ENCODE peak calls at places on chromosomes 2 and 18, in seven cellular contexts. Q is tibial nerve, T is suprapubic skin, A is ovary, V is A549, K is SK-N-SH, D is upper lobe of left lung. M is an unnamed sample.

GRCh38 chr18:13261658-13262357 is 43.2 kb downstream of the LDLRAD4 start:
- DNase-seq in Q (no peak), T (no peak), A (no peak), V (no peak), K (no peak), D (no peak), M (no peak)

GRCh38 chr2:44880125-44880483 is 61.4 kb upstream of the SIX3 start:
- DNase-seq in Q (no peak), T (no peak), A (no peak), V (no peak), K (peak), D (no peak), M (no peak)

GRCh38 chr2:73063472-73063871 is 8.0 kb downstream of the SFXN5 start:
- DNase-seq in Q (no peak), T (no peak), A (no peak), V (no peak), K (no peak), D (no peak), M (no peak)

GRCh38 chr2:215982465-215982875 is 30.9 kb downstream of the MREG start:
- DNase-seq in Q (no peak), T (no peak), A (no peak), V (peak), K (no peak), D (peak), M (no peak)

GRCh38 chr2:230905448-230906430 is 19.3 kb downstream of the GPR55 start:
- DNase-seq in Q (no peak), T (peak), A (no peak), V (no peak), K (no peak), D (peak), M (peak)

GRCh38 chr2:71157124-71157802 is 26.8 kb downstream of the MPHOSPH10 start:
- DNase-seq in Q (no peak), T (no peak), A (peak), V (peak), K (peak), D (peak), M (peak)

GRCh38 chr2:62586981-62587380 is 81.0 kb upstream of the TMEM17 start:
- DNase-seq in Q (no peak), T (no peak), A (no peak), V (no peak), K (no peak), D (no peak), M (no peak)

GRCh38 chr2:227406177-227407031 is 18.7 kb upstream of the SCYGR1 start:
- DNase-seq in Q (no peak), T (no peak), A (peak), V (peak), K (peak), D (peak), M (peak)

GRCh38 chr2:179741317-179741716 is 120.1 kb downstream of the ZNF385B start:
- DNase-seq in Q (no peak), T (no peak), A (no peak), V (no peak), K (no peak), D (peak), M (no peak)
- TF ChIP-seq EP300 in Q (peak), T (peak), A (no peak), V (no peak), K (no peak), D (peak), M (peak)

DNA sequence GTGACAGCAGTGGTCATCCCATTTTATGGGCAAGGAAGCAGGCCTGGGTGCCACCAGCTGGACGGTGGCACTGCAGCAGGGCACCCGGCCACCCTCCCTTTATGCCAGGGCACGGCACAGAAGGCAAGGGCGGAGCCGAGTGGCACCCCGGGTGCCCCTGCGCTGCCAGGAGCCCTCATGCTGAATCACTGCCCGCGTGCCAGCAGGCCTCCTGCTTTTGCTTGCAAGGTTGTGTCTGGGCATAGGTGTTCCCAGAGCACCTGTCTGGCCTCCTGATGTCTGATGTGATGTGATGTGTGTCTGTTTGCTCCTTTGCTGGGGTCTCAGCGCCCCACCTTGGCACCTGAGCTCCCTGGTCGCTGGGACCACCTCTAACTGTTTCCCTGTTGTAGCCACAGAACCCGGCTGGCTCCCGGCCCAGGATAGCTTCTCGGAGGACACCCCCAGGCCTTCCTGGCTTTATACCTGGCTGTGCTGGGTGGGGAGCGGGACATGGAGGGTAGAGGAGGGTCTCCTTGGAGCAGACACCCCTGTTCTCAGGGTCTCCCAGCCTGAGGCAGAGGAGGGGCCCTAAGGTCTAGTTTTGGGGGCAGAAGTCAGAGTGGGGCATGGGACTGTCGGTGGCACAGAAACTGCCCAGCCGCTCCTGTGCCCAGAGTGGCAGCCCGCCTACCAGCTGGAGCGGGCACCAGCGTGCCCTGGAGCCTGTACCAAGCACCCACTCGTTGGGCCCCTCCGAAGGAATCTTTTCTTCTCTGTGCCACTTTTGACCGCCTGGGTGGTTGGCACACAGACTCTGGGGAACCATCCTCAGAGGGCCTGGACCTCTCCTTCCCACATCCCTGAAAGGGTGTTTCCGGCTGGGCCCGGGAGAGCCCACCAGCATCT is 3.6 kb downstream of the GPC1 start:
- DNase-seq in Q (no peak), T (peak), A (peak), V (no peak), K (no peak), D (no peak), M (peak)
- H3K27ac ChIP-seq in Q (peak), T (peak), A (no peak), V (peak), K (no peak), D (no peak), M (no peak)

DNA sequence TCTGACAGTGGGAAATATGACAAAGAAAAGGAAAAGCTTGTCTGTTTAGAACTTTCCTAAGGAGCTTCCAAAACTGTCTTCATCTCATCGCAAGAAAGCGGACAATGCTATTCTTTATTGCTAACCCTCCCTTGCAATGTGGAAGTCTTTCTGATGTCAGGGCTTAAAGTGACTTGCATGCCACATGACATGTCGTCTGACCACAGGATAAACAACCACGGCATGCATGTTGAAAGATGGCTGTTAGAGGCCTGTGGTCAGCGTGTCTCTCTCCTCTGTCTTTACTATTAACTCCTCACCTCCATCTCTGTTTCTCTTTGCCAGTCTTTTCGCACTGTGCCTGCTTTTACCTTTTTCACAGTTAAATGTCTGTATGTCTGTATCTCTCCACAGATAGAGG is 389.8 kb downstream of the LNPK start:
- DNase-seq in Q (no peak), T (no peak), A (no peak), V (no peak), K (no peak), D (no peak), M (no peak)
- H3K4me3 ChIP-seq in Q (no peak), T (no peak), A (no peak), V (no peak), K (no peak), D (no peak), M (no peak)

GRCh38 chr2:48508461-48509124 is 21.4 kb upstream of the STON1 start:
- DNase-seq in Q (no peak), T (no peak), A (peak), V (no peak), K (no peak), D (peak), M (no peak)
- TF ChIP-seq EP300 in Q (no peak), T (no peak), A (no peak), V (no peak), K (no peak), D (no peak), M (no peak)

DNA sequence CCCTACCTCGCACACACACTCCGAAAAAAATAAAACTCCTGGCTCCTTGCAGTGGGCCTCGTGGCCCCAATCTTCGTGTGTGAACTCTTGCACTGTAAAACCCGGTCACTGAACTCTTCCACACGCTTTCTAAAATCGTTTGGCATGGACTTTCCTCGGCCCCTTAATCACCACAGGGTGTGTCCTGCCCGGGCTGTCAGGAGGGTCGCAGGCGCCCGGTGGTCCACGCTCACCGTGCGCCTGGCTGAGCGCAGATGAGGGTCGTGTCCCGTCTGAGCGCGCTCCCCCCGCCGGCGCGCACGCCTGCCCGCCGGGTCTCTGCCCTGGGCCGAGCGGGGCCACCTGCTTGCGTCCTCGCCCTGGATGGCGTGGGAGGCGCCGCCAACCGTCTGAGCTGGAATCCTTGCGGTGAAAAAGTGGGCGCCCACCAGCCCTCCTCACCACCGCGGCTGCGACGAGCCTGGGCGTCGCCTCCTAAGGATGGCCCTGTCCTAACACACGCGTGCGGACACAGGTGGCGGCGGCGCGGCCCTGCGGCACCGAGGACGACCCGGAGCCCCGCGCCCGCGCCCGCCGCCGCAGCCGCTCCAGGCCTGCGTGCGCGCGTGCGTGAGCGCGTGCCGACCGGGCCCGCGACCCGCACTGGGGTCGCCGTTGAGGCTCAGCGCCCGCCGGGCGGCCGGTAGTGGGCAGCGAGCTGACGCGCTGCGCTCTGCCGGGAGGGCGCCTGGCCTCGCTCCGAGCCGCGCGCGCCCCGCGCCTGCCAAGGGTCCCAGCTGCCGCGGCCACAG is 126.5 kb downstream of the ARHGEF4 start:
- DNase-seq in Q (no peak), T (no peak), A (no peak), V (no peak), K (peak), D (no peak), M (no peak)
- H3K27ac ChIP-seq in Q (no peak), T (no peak), A (no peak), V (no peak), K (no peak), D (no peak), M (no peak)

DNA sequence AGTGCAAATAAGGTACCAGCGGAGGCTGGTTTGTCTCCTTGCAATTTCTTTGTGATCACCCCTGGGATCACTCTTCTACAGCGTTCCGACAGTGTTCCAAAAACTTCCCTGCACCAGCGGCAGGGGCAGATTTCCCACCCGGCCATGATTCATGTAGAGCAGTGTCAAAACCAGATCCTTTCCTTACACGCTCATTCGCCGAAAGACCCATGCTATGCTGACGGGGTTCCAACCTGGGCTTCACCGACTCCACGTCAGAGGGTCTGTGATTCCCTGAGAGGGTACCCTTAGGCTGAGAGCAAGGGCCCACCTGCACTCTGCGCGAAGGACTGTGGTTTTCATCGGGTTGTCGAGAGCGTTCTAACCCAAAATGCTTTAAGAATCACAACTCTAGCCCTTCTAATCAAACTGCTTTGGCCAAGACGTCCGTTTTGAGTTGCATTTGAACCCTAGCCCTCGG is 379 bp upstream of the TTC27 start:
- DNase-seq in Q (no peak), T (peak), A (peak), V (peak), K (peak), D (peak), M (peak)
- H3K4me3 ChIP-seq in Q (peak), T (peak), A (peak), V (peak), K (peak), D (peak), M (peak)

GRCh38 chr2:25586726-25587144 is 86.6 kb downstream of the DTNB start:
- DNase-seq in Q (no peak), T (no peak), A (no peak), V (no peak), K (peak), D (no peak), M (no peak)
- TF ChIP-seq EP300 in Q (no peak), T (no peak), A (no peak), V (no peak), K (peak), D (no peak), M (no peak)

M was measured in sigmoid colon.